ENCODE peak calls at places on chromosomes 16 and 17, in nine cellular contexts. One of them, this sample, is unnamed. For H3K9me3, the result is how much of the 10 kb centered on the place peaks cover.

GRCh38 chr17:47686661-47687327 is 7.2 kb upstream of the TBKBP1 start:
- DNase-seq in thoracic aorta: no peak
- DNase-seq in H9: no peak
- DNase-seq in psoas muscle: no peak
- DNase-seq in neural progenitor cell: no peak
- DNase-seq in sigmoid colon: no peak
- DNase-seq in Panc1: no peak
- DNase-seq in uterus: no peak
- DNase-seq in cardiac muscle cell: no peak
- DNase-seq in this sample: no peak

GRCh38 chr17:41540921-41541625 is 13.0 kb upstream of the KRT19 start:
- DNase-seq in Panc1: no peak
- DNase-seq in uterus: no peak
- DNase-seq in psoas muscle: no peak
- DNase-seq in cardiac muscle cell: no peak
- DNase-seq in neural progenitor cell: no peak
- DNase-seq in thoracic aorta: no peak
- DNase-seq in sigmoid colon: no peak
- DNase-seq in H9: no peak
- DNase-seq in this sample: no peak

GRCh38 chr17:45430738-45431530 is 1.7 kb downstream of the ARHGAP27 start:
- DNase-seq in cardiac muscle cell: no peak
- DNase-seq in neural progenitor cell: peak
- DNase-seq in sigmoid colon: no peak
- DNase-seq in psoas muscle: no peak
- DNase-seq in H9: peak
- DNase-seq in Panc1: no peak
- DNase-seq in uterus: no peak
- DNase-seq in thoracic aorta: no peak
- DNase-seq in this sample: no peak

GRCh38 chr16:51556694-51557327 is 405.7 kb upstream of the SALL1 start:
- DNase-seq in cardiac muscle cell: no peak
- DNase-seq in sigmoid colon: peak
- DNase-seq in neural progenitor cell: no peak
- DNase-seq in uterus: peak
- DNase-seq in Panc1: no peak
- DNase-seq in H9: no peak
- DNase-seq in thoracic aorta: no peak
- DNase-seq in psoas muscle: peak
- DNase-seq in this sample: no peak

GRCh38 chr17:71632328-71632727 is 488.5 kb upstream of the SOX9 start:
- DNase-seq in thoracic aorta: no peak
- DNase-seq in uterus: no peak
- DNase-seq in H9: no peak
- DNase-seq in neural progenitor cell: no peak
- DNase-seq in sigmoid colon: no peak
- DNase-seq in psoas muscle: no peak
- DNase-seq in Panc1: no peak
- DNase-seq in cardiac muscle cell: no peak
- DNase-seq in this sample: no peak

GRCh38 chr17:1511756-1512321 is 4.6 kb downstream of the INPP5K start:
- DNase-seq in psoas muscle: no peak
- DNase-seq in uterus: no peak
- DNase-seq in cardiac muscle cell: no peak
- DNase-seq in Panc1: no peak
- DNase-seq in thoracic aorta: no peak
- DNase-seq in sigmoid colon: no peak
- DNase-seq in H9: no peak
- DNase-seq in neural progenitor cell: peak
- DNase-seq in this sample: no peak

GRCh38 chr16:27945233-27945975 is 118.1 kb downstream of the GSG1L start:
- DNase-seq in sigmoid colon: peak
- DNase-seq in Panc1: no peak
- DNase-seq in psoas muscle: no peak
- DNase-seq in H9: peak
- DNase-seq in neural progenitor cell: peak
- DNase-seq in thoracic aorta: no peak
- DNase-seq in uterus: no peak
- DNase-seq in cardiac muscle cell: no peak
- DNase-seq in this sample: no peak

GRCh38 chr16:24801761-24802302 is 43.9 kb upstream of the SLC5A11 start:
- DNase-seq in neural progenitor cell: no peak
- DNase-seq in H9: no peak
- DNase-seq in uterus: no peak
- DNase-seq in thoracic aorta: no peak
- DNase-seq in Panc1: no peak
- DNase-seq in cardiac muscle cell: peak
- DNase-seq in sigmoid colon: no peak
- DNase-seq in psoas muscle: no peak
- DNase-seq in this sample: no peak

GRCh38 chr17:14150604-14151003 is 81.3 kb downstream of the COX10 start:
- DNase-seq in psoas muscle: no peak
- DNase-seq in cardiac muscle cell: no peak
- DNase-seq in thoracic aorta: no peak
- DNase-seq in sigmoid colon: no peak
- DNase-seq in Panc1: no peak
- DNase-seq in neural progenitor cell: no peak
- DNase-seq in uterus: no peak
- DNase-seq in H9: no peak
- DNase-seq in this sample: no peak

GRCh38 chr17:78769200-78769773 is 12.8 kb downstream of the CYTH1 start:
- DNase-seq in H9: no peak
- DNase-seq in sigmoid colon: no peak
- DNase-seq in neural progenitor cell: no peak
- DNase-seq in uterus: no peak
- DNase-seq in cardiac muscle cell: no peak
- DNase-seq in psoas muscle: no peak
- DNase-seq in Panc1: no peak
- DNase-seq in thoracic aorta: no peak
- DNase-seq in this sample: no peak

GRCh38 chr16:49876716-49877129 is 20.8 kb upstream of the ZNF423 start:
- DNase-seq in H9: peak
- DNase-seq in cardiac muscle cell: peak
- DNase-seq in psoas muscle: peak
- DNase-seq in thoracic aorta: no peak
- DNase-seq in Panc1: no peak
- DNase-seq in uterus: peak
- DNase-seq in sigmoid colon: peak
- DNase-seq in neural progenitor cell: peak
- DNase-seq in this sample: no peak

GRCh38 chr17:17693253-17693954 is 12.1 kb downstream of the RAI1 start:
- DNase-seq in thoracic aorta: peak
- DNase-seq in sigmoid colon: no peak
- DNase-seq in cardiac muscle cell: peak
- DNase-seq in neural progenitor cell: peak
- DNase-seq in uterus: peak
- DNase-seq in psoas muscle: peak
- DNase-seq in Panc1: no peak
- DNase-seq in H9: peak
- DNase-seq in this sample: no peak

GRCh38 chr17:19302791-19303233 is 59.7 kb downstream of the B9D1 start:
- DNase-seq in psoas muscle: peak
- DNase-seq in thoracic aorta: no peak
- DNase-seq in cardiac muscle cell: no peak
- DNase-seq in H9: no peak
- DNase-seq in uterus: no peak
- DNase-seq in Panc1: no peak
- DNase-seq in sigmoid colon: peak
- DNase-seq in neural progenitor cell: no peak
- DNase-seq in this sample: no peak

GRCh38 chr16:31754998-31755615 is 118.5 kb upstream of the ZNF267 start:
- DNase-seq in Panc1: no peak
- DNase-seq in sigmoid colon: no peak
- DNase-seq in cardiac muscle cell: no peak
- DNase-seq in thoracic aorta: no peak
- DNase-seq in uterus: no peak
- DNase-seq in psoas muscle: no peak
- DNase-seq in neural progenitor cell: no peak
- DNase-seq in H9: no peak
- DNase-seq in this sample: no peak
- H3K9me3 ChIP-seq in Panc1: half or more
- H3K9me3 ChIP-seq in sigmoid colon: half or more
- H3K9me3 ChIP-seq in cardiac muscle cell: under half
- H3K9me3 ChIP-seq in thoracic aorta: half or more
- H3K9me3 ChIP-seq in uterus: under half
- H3K9me3 ChIP-seq in psoas muscle: half or more
- H3K9me3 ChIP-seq in neural progenitor cell: half or more
- H3K9me3 ChIP-seq in H9: half or more
- H3K9me3 ChIP-seq in this sample: half or more

GRCh38 chr16:66030036-66030435 is 336.5 kb upstream of the CDH5 start:
- DNase-seq in H9: no peak
- DNase-seq in thoracic aorta: no peak
- DNase-seq in psoas muscle: no peak
- DNase-seq in Panc1: no peak
- DNase-seq in neural progenitor cell: no peak
- DNase-seq in sigmoid colon: no peak
- DNase-seq in uterus: no peak
- DNase-seq in cardiac muscle cell: no peak
- DNase-seq in this sample: no peak

GRCh38 chr16:66026931-66027330 is 339.6 kb upstream of the CDH5 start:
- DNase-seq in H9: no peak
- DNase-seq in Panc1: no peak
- DNase-seq in psoas muscle: no peak
- DNase-seq in cardiac muscle cell: no peak
- DNase-seq in sigmoid colon: no peak
- DNase-seq in uterus: no peak
- DNase-seq in neural progenitor cell: no peak
- DNase-seq in thoracic aorta: no peak
- DNase-seq in this sample: no peak

GRCh38 chr16:66028505-66029216 is 337.8 kb upstream of the CDH5 start:
- DNase-seq in neural progenitor cell: no peak
- DNase-seq in Panc1: no peak
- DNase-seq in thoracic aorta: no peak
- DNase-seq in psoas muscle: no peak
- DNase-seq in cardiac muscle cell: no peak
- DNase-seq in H9: no peak
- DNase-seq in sigmoid colon: no peak
- DNase-seq in uterus: no peak
- DNase-seq in this sample: no peak

GRCh38 chr16:66025751-66026150 is 340.7 kb upstream of the CDH5 start:
- DNase-seq in H9: no peak
- DNase-seq in sigmoid colon: no peak
- DNase-seq in thoracic aorta: no peak
- DNase-seq in psoas muscle: no peak
- DNase-seq in cardiac muscle cell: no peak
- DNase-seq in Panc1: no peak
- DNase-seq in uterus: no peak
- DNase-seq in neural progenitor cell: no peak
- DNase-seq in this sample: no peak

DNA sequence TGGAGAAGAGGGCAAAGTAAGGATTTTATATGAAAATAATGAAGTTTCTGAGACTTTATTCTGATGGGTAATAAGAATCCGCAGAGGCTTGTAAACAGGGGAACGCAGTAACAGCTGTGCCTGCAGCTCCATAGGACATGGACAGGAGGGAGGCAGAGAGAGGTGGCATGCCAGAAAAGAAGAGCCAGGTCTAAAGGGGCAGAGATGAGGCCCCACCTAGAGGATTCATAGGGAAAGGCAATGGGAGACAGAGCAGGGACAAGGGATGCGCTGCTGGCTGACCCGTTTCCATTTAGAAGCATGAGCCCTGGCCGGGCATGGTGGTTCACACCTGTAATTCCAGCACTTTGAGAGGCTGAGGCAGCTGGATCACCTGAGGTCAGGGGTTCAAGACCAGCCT is 340.3 kb upstream of the CDH5 start:
- DNase-seq in uterus: no peak
- DNase-seq in psoas muscle: no peak
- DNase-seq in H9: peak
- DNase-seq in thoracic aorta: no peak
- DNase-seq in sigmoid colon: no peak
- DNase-seq in cardiac muscle cell: peak
- DNase-seq in neural progenitor cell: peak
- DNase-seq in Panc1: no peak
- DNase-seq in this sample: no peak
- TF ChIP-seq CTCF in uterus: no peak
- TF ChIP-seq CTCF in psoas muscle: peak
- TF ChIP-seq CTCF in H9: peak
- TF ChIP-seq CTCF in thoracic aorta: no peak
- TF ChIP-seq CTCF in sigmoid colon: no peak
- TF ChIP-seq CTCF in cardiac muscle cell: peak
- TF ChIP-seq CTCF in neural progenitor cell: peak
- TF ChIP-seq CTCF in Panc1: peak
- TF ChIP-seq CTCF in this sample: peak

GRCh38 chr16:2490190-2491105 is 15.5 kb downstream of the TBC1D24 start:
- DNase-seq in cardiac muscle cell: no peak
- DNase-seq in psoas muscle: no peak
- DNase-seq in uterus: no peak
- DNase-seq in sigmoid colon: no peak
- DNase-seq in thoracic aorta: no peak
- DNase-seq in Panc1: no peak
- DNase-seq in neural progenitor cell: no peak
- DNase-seq in H9: no peak
- DNase-seq in this sample: no peak
- H3K9me3 ChIP-seq in cardiac muscle cell: under half
- H3K9me3 ChIP-seq in psoas muscle: under half
- H3K9me3 ChIP-seq in uterus: under half
- H3K9me3 ChIP-seq in sigmoid colon: under half
- H3K9me3 ChIP-seq in thoracic aorta: under half
- H3K9me3 ChIP-seq in Panc1: under half
- H3K9me3 ChIP-seq in neural progenitor cell: under half
- H3K9me3 ChIP-seq in H9: under half
- H3K9me3 ChIP-seq in this sample: under half

GRCh38 chr16:1923299-1924034 is 5.3 kb upstream of the HS3ST6 start:
- DNase-seq in cardiac muscle cell: peak
- DNase-seq in uterus: peak
- DNase-seq in sigmoid colon: no peak
- DNase-seq in thoracic aorta: no peak
- DNase-seq in H9: peak
- DNase-seq in psoas muscle: no peak
- DNase-seq in Panc1: no peak
- DNase-seq in neural progenitor cell: peak
- DNase-seq in this sample: no peak
- TF ChIP-seq CTCF in cardiac muscle cell: peak
- TF ChIP-seq CTCF in uterus: no peak
- TF ChIP-seq CTCF in sigmoid colon: no peak
- TF ChIP-seq CTCF in thoracic aorta: no peak
- TF ChIP-seq CTCF in H9: peak
- TF ChIP-seq CTCF in psoas muscle: no peak
- TF ChIP-seq CTCF in Panc1: no peak
- TF ChIP-seq CTCF in neural progenitor cell: peak
- TF ChIP-seq CTCF in this sample: no peak

GRCh38 chr17:5097101-5097834 is 14.4 kb downstream of the ZNF232 start:
- DNase-seq in Panc1: no peak
- DNase-seq in psoas muscle: peak
- DNase-seq in sigmoid colon: peak
- DNase-seq in H9: peak
- DNase-seq in uterus: peak
- DNase-seq in thoracic aorta: no peak
- DNase-seq in neural progenitor cell: peak
- DNase-seq in cardiac muscle cell: peak
- DNase-seq in this sample: no peak
- H3K9me3 ChIP-seq in Panc1: under half
- H3K9me3 ChIP-seq in psoas muscle: under half
- H3K9me3 ChIP-seq in sigmoid colon: under half
- H3K9me3 ChIP-seq in H9: under half
- H3K9me3 ChIP-seq in uterus: under half
- H3K9me3 ChIP-seq in thoracic aorta: half or more
- H3K9me3 ChIP-seq in neural progenitor cell: under half
- H3K9me3 ChIP-seq in cardiac muscle cell: under half
- H3K9me3 ChIP-seq in this sample: under half

GRCh38 chr17:59503489-59503888 is 61.9 kb upstream of the DHX40 start:
- DNase-seq in psoas muscle: no peak
- DNase-seq in neural progenitor cell: no peak
- DNase-seq in thoracic aorta: no peak
- DNase-seq in cardiac muscle cell: no peak
- DNase-seq in Panc1: no peak
- DNase-seq in sigmoid colon: no peak
- DNase-seq in H9: no peak
- DNase-seq in uterus: no peak
- DNase-seq in this sample: no peak
- TF ChIP-seq CTCF in psoas muscle: no peak
- TF ChIP-seq CTCF in neural progenitor cell: no peak
- TF ChIP-seq CTCF in thoracic aorta: no peak
- TF ChIP-seq CTCF in cardiac muscle cell: no peak
- TF ChIP-seq CTCF in Panc1: no peak
- TF ChIP-seq CTCF in sigmoid colon: no peak
- TF ChIP-seq CTCF in H9: no peak
- TF ChIP-seq CTCF in uterus: no peak
- TF ChIP-seq CTCF in this sample: no peak

This sample was measured in ascending aorta.